ENCODE peak calls at places on chromosomes 2 and 18, in four cellular contexts. L is WERI-Rb-1, E is HL-60, K is uterus. C is an unnamed sample.
A peak's percentile ranks its signal among the peaks of the same experiment; 100 is the strongest.

GRCh38 chr2:143399679-143400078 is 270.5 kb downstream of the ARHGAP15 start:
- DNase-seq in L (no peak), E (no peak), K (no peak), C (no peak)

GRCh38 chr2:101770672-101771071 is 73.2 kb downstream of the MAP4K4 start:
- DNase-seq in L (peak; percentile 56), E (peak; percentile 64), K (no peak), C (peak; percentile 37)

GRCh38 chr18:3620146-3621119 is 170.5 kb downstream of the TGIF1 start:
- DNase-seq in L (no peak), E (no peak), K (no peak), C (no peak)

GRCh38 chr18:13538630-13539029 is 187.7 kb downstream of the FAM210A start:
- DNase-seq in L (peak; percentile 21), E (no peak), K (no peak), C (no peak)

GRCh38 chr2:164182116-164182637 is 439.1 kb downstream of the GRB14 start:
- DNase-seq in L (no peak), E (no peak), K (no peak), C (no peak)

GRCh38 chr2:168534926-168535325 is 78.9 kb downstream of the CERS6 start:
- DNase-seq in L (peak; percentile 94), E (no peak), K (no peak), C (no peak)

GRCh38 chr2:1246239-1246638 is 167.0 kb upstream of the TPO start:
- DNase-seq in L (no peak), E (no peak), K (no peak), C (peak; percentile 15)

GRCh38 chr2:130884013-130884412 is 47.3 kb downstream of the ARHGEF4 start:
- DNase-seq in L (no peak), E (no peak), K (no peak), C (no peak)

GRCh38 chr2:5057895-5058294 is 634.3 kb upstream of the SOX11 start:
- DNase-seq in L (no peak), E (no peak), K (no peak), C (no peak)

GRCh38 chr2:69092857-69093256 is 79.9 kb downstream of the ANTXR1 start:
- DNase-seq in L (no peak), E (no peak), K (no peak), C (no peak)

GRCh38 chr18:34493099-34493544 is 217.0 kb upstream of the DTNA start:
- DNase-seq in L (peak; percentile 73), E (no peak), K (peak; percentile 36), C (no peak)

GRCh38 chr2:101428413-101429176 is 41.3 kb upstream of the CREG2 start:
- DNase-seq in L (no peak), E (no peak), K (no peak), C (no peak)

GRCh38 chr2:146874260-146874658 is 970.6 kb upstream of the ACVR2A start:
- DNase-seq in L (no peak), E (peak; percentile 1), K (peak; percentile 13), C (no peak)

GRCh38 chr2:232455426-232456255 is at the start of gene ALPI:
- DNase-seq in L (peak; percentile 5), E (no peak), K (no peak), C (no peak)

GRCh38 chr18:57443716-57444115 is 8.5 kb downstream of the ONECUT2 start:
- DNase-seq in L (no peak), E (no peak), K (no peak), C (no peak)

GRCh38 chr2:196389670-196390069 is 218.3 kb upstream of the STK17B start:
- DNase-seq in L (no peak), E (no peak), K (no peak), C (no peak)

GRCh38 chr2:84904717-84905174 is 710 bp upstream of the TMSB10 start:
- DNase-seq in L (peak; percentile 67), E (no peak), K (peak; percentile 71), C (peak; percentile 57)

GRCh38 chr18:8003878-8004675 is 437.0 kb downstream of the PTPRM start:
- DNase-seq in L (no peak), E (no peak), K (no peak), C (no peak)

GRCh38 chr18:22405142-22405541 is 12.6 kb downstream of the CTAGE1 start:
- DNase-seq in L (no peak), E (no peak), K (no peak), C (no peak)

GRCh38 chr2:13638181-13638580 is 921.4 kb downstream of the TRIB2 start:
- DNase-seq in L (no peak), E (no peak), K (no peak), C (no peak)

GRCh38 chr2:15112216-15112615 is 448.9 kb downstream of the NBAS start:
- DNase-seq in L (no peak), E (no peak), K (no peak), C (peak; percentile 15)

GRCh38 chr2:203683932-203684556 is 22.4 kb upstream of the CD28 start:
- DNase-seq in L (no peak), E (no peak), K (no peak), C (no peak)

GRCh38 chr18:65943268-65943667 is 192.5 kb downstream of the CDH7 start:
- DNase-seq in L (no peak), E (no peak), K (no peak), C (no peak)

GRCh38 chr2:128958241-128958640 is 639.6 kb upstream of the HS6ST1 start:
- DNase-seq in L (no peak), E (no peak), K (no peak), C (no peak)

GRCh38 chr2:68414862-68415261 is 49.8 kb downstream of the PLEK start:
- DNase-seq in L (no peak), E (no peak), K (no peak), C (no peak)

GRCh38 chr2:229269146-229269545 is 1.9 kb downstream of the PID1 start:
- DNase-seq in L (no peak), E (no peak), K (no peak), C (no peak)
- H3K4me3 ChIP-seq in L (no peak overlapping the region), E (no peak overlapping the region), K (peak overlapping the region; percentile 93), C (no peak overlapping the region)

GRCh38 chr2:80364511-80365212 is 60.1 kb upstream of the LRRTM1 start:
- DNase-seq in L (peak; percentile 14), E (no peak), K (no peak), C (no peak)
- H3K4me3 ChIP-seq in L (no peak overlapping the region), E (no peak overlapping the region), K (no peak overlapping the region), C (no peak overlapping the region)

DNA sequence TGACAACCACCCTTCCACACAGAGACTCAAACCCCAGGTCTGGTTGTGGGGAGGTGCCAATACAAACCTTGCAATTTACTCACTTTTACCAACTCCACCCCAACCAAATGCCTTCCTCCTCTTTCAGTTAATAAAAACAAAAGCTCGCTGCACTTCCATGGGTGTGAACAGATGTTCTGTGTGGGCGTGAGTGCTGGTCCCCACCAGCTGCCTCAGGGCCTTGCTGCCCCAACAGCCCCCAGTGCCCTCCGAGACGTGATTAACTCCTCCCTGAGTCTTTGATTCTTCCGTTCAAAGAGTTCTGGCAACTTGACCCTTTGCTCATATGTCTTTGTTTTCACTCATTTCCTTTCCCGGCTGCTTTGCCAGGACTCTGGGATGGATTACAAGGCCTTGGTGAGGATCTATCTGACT is 258.9 kb upstream of the CXCR4 start:
- DNase-seq in L (no peak), E (no peak), K (no peak), C (no peak)
- H3K4me3 ChIP-seq in L (no peak overlapping the region), E (no peak overlapping the region), K (no peak overlapping the region), C (no peak overlapping the region)

DNA sequence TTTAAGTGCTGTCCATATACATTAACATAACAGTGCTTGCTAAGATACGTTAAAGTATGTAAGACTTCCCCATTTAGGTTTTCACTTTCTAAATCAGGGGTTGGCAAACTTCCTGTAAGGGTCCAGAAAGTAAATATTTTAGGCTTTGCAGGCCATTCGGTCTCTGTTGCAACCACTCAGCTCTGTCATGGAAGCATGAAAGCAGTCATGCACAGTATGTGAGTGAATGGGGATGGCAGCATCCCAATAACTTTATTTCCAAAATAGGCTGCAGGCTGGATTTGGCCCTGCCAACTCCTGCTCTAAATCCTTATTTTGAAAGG is 128.7 kb downstream of the PLA2R1 start:
- DNase-seq in L (no peak), E (peak; percentile 91), K (no peak), C (no peak)
- H3K4me3 ChIP-seq in L (no peak overlapping the region), E (no peak overlapping the region), K (no peak overlapping the region), C (no peak overlapping the region)

DNA sequence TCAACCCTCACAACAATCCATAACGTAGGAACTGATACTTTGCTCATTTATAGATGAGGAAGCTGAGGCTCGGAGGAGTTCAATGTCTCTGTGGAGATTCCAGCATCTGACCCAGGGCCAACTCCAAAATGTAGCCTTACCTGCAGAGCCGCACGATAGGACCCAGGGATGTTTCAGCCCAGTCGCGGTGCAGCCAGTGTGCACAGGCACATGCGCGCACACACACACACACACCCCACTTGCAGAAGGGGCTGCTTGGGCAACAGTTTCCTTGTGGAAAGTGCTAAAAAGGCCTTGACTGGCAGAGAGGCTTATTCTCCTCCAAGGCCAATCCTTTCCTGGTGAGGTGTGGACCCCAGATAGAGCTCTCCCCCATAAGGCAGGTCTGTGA is 101.7 kb downstream of the ZFP36L2 start:
- DNase-seq in L (no peak), E (no peak), K (no peak), C (no peak)
- H3K4me3 ChIP-seq in L (no peak overlapping the region), E (no peak overlapping the region), K (no peak overlapping the region), C (no peak overlapping the region)

GRCh38 chr2:42052702-42053481 is 5.1 kb downstream of the PKDCC start:
- DNase-seq in L (no peak), E (no peak), K (peak; percentile 77), C (no peak)

GRCh38 chr2:42055573-42056514 is 8.0 kb downstream of the PKDCC start:
- DNase-seq in L (no peak), E (no peak), K (peak; percentile 58), C (no peak)

GRCh38 chr2:42054657-42055430 is 7.0 kb downstream of the PKDCC start:
- DNase-seq in L (peak; percentile 86), E (no peak), K (no peak), C (no peak)

GRCh38 chr2:42053482-42053790 is 5.6 kb downstream of the PKDCC start:
- DNase-seq in L (no peak), E (no peak), K (no peak), C (no peak)

GRCh38 chr2:42053791-42054656 is 6.2 kb downstream of the PKDCC start:
- DNase-seq in L (no peak), E (no peak), K (peak; percentile 72), C (no peak)
- H3K4me3 ChIP-seq in L (no peak overlapping the region), E (no peak overlapping the region), K (no peak overlapping the region), C (no peak overlapping the region)

GRCh38 chr2:186592137-186592875 is 2.5 kb downstream of the ITGAV start:
- DNase-seq in L (no peak), E (no peak), K (no peak), C (no peak)
- H3K4me3 ChIP-seq in L (no peak overlapping the region), E (no peak overlapping the region), K (peak overlapping the region; percentile 90), C (no peak overlapping the region)

GRCh38 chr2:240568678-240569522 is 616 bp downstream of the RNPEPL1 start:
- DNase-seq in L (peak; percentile 35), E (peak; percentile 35), K (peak; percentile 66), C (no peak)

GRCh38 chr2:240570531-240571313 is 2.4 kb downstream of the RNPEPL1 start:
- DNase-seq in L (peak; percentile 7), E (no peak), K (peak; percentile 13), C (no peak)

GRCh38 chr2:240571314-240571973 is 3.2 kb downstream of the RNPEPL1 start:
- DNase-seq in L (no peak), E (no peak), K (no peak), C (no peak)

GRCh38 chr2:240569523-240569997 is 1.3 kb downstream of the RNPEPL1 start:
- DNase-seq in L (no peak), E (no peak), K (peak; percentile 22), C (no peak)

GRCh38 chr2:240569998-240570530 is 1.8 kb downstream of the RNPEPL1 start:
- DNase-seq in L (peak; percentile 6), E (no peak), K (no peak), C (no peak)
- H3K4me3 ChIP-seq in L (no peak overlapping the region), E (no peak overlapping the region), K (no peak overlapping the region), C (no peak overlapping the region)